ENCODE peak calls at places on chromosomes 2 and 18, in six cellular contexts. J is left ventricle myocardium inferior, M is choroid plexus epithelial cell, F is AG09309, X is adrenal gland, B is sigmoid colon. A is an unnamed sample.

GRCh38 chr2:185658766-185659165 is 79.8 kb upstream of the FSIP2 start:
- DNase-seq in J (no peak), M (no peak), F (no peak), X (no peak), B (no peak), A (no peak)

GRCh38 chr18:67199993-67200617 is 316.4 kb downstream of the DSEL start:
- DNase-seq in J (no peak), M (peak; percentile 86), F (peak; percentile 21), X (no peak), B (no peak), A (no peak)

GRCh38 chr2:190533968-190534309 is 583 bp downstream of the NEMP2 start:
- DNase-seq in J (no peak), M (peak; percentile 75), F (no peak), X (peak; percentile 40), B (no peak), A (peak; percentile 38)

GRCh38 chr2:231411237-231411636 is 15.7 kb downstream of the B3GNT7 start:
- DNase-seq in J (no peak), M (no peak), F (no peak), X (no peak), B (no peak), A (no peak)

GRCh38 chr2:202780514-202781021 is 91.0 kb downstream of the ICA1L start:
- DNase-seq in J (no peak), M (peak; percentile 29), F (no peak), X (no peak), B (no peak), A (no peak)

GRCh38 chr18:28651298-28651697 is 474.4 kb upstream of the CDH2 start:
- DNase-seq in J (no peak), M (no peak), F (no peak), X (no peak), B (no peak), A (no peak)

GRCh38 chr18:36365836-36366775 is 68.6 kb downstream of the FHOD3 start:
- DNase-seq in J (no peak), M (no peak), F (no peak), X (peak; percentile 49), B (no peak), A (no peak)

GRCh38 chr2:75276093-75277055 is 77.1 kb upstream of the TACR1 start:
- DNase-seq in J (no peak), M (peak; percentile 58), F (peak; percentile 18), X (no peak), B (no peak), A (no peak)

GRCh38 chr2:176122266-176122632 is 270 bp upstream of the HOXD9 start:
- DNase-seq in J (no peak), M (no peak), F (no peak), X (no peak), B (no peak), A (no peak)

GRCh38 chr2:203543898-203544328 is 8.8 kb upstream of the RAPH1 start:
- DNase-seq in J (no peak), M (no peak), F (no peak), X (no peak), B (no peak), A (no peak)

GRCh38 chr2:136131484-136131960 is 13.6 kb upstream of the CXCR4 start:
- DNase-seq in J (no peak), M (no peak), F (no peak), X (no peak), B (no peak), A (no peak)

GRCh38 chr2:217631091-217631490 is 371.7 kb downstream of the TNS1 start:
- DNase-seq in J (no peak), M (no peak), F (no peak), X (no peak), B (no peak), A (no peak)

GRCh38 chr2:65339648-65340047 is 92.8 kb downstream of the SPRED2 start:
- DNase-seq in J (no peak), M (no peak), F (no peak), X (no peak), B (no peak), A (no peak)

GRCh38 chr2:101803945-101804696 is 106.6 kb downstream of the MAP4K4 start:
- DNase-seq in J (no peak), M (peak; percentile 53), F (no peak), X (no peak), B (no peak), A (no peak)

GRCh38 chr2:101808006-101808562 is 110.6 kb downstream of the MAP4K4 start:
- DNase-seq in J (no peak), M (no peak), F (no peak), X (no peak), B (no peak), A (no peak)

GRCh38 chr2:101805146-101806088 is 107.9 kb downstream of the MAP4K4 start:
- DNase-seq in J (no peak), M (peak; percentile 80), F (no peak), X (no peak), B (no peak), A (no peak)

GRCh38 chr2:101807242-101807641 is 109.7 kb downstream of the MAP4K4 start:
- DNase-seq in J (no peak), M (no peak), F (no peak), X (no peak), B (no peak), A (no peak)

GRCh38 chr2:101806123-101806522 is 108.6 kb downstream of the MAP4K4 start:
- DNase-seq in J (no peak), M (peak; percentile 83), F (no peak), X (no peak), B (no peak), A (no peak)
- H3K4me3 ChIP-seq in J (peak overlapping the region; percentile 17), M (no peak overlapping the region), F (no peak overlapping the region), X (no peak overlapping the region), B (no peak overlapping the region), A (no peak overlapping the region)

GRCh38 chr2:79981316-79981715 is 323.2 kb downstream of the LRRTM1 start:
- DNase-seq in J (no peak), M (no peak), F (no peak), X (no peak), B (no peak), A (no peak)
- H3K4me3 ChIP-seq in J (no peak overlapping the region), M (no peak overlapping the region), F (no peak overlapping the region), X (no peak overlapping the region), B (no peak overlapping the region), A (no peak overlapping the region)

GRCh38 chr18:55421612-55422381 is 166.2 kb downstream of the TCF4 start:
- DNase-seq in J (no peak), M (no peak), F (no peak), X (no peak), B (no peak), A (no peak)

GRCh38 chr18:55419939-55420664 is 167.9 kb downstream of the TCF4 start:
- DNase-seq in J (no peak), M (no peak), F (no peak), X (no peak), B (no peak), A (no peak)

GRCh38 chr18:55420665-55420964 is 167.4 kb downstream of the TCF4 start:
- DNase-seq in J (no peak), M (no peak), F (no peak), X (no peak), B (no peak), A (no peak)

GRCh38 chr18:55422456-55423185 is 165.4 kb downstream of the TCF4 start:
- DNase-seq in J (peak; percentile 32), M (no peak), F (no peak), X (no peak), B (peak; percentile 72), A (no peak)

GRCh38 chr18:55420977-55421611 is 166.9 kb downstream of the TCF4 start:
- DNase-seq in J (no peak), M (no peak), F (no peak), X (no peak), B (no peak), A (no peak)
- H3K4me3 ChIP-seq in J (peak overlapping the region; percentile 61), M (no peak overlapping the region), F (no peak overlapping the region), X (no peak overlapping the region), B (peak overlapping the region; percentile 38), A (no peak overlapping the region)

GRCh38 chr18:55579888-55580287 is 8.1 kb downstream of the TCF4 start:
- DNase-seq in J (no peak), M (peak; percentile 60), F (no peak), X (no peak), B (no peak), A (no peak)
- H3K4me3 ChIP-seq in J (no peak overlapping the region), M (no peak overlapping the region), F (no peak overlapping the region), X (no peak overlapping the region), B (no peak overlapping the region), A (no peak overlapping the region)

GRCh38 chr18:77087391-77088141 is 45.0 kb downstream of the MBP start:
- DNase-seq in J (peak; percentile 61), M (peak; percentile 76), F (no peak), X (no peak), B (peak; percentile 84), A (peak; percentile 50)

GRCh38 chr18:77088977-77089795 is 43.4 kb downstream of the MBP start:
- DNase-seq in J (no peak), M (no peak), F (no peak), X (no peak), B (no peak), A (peak; percentile 51)

GRCh38 chr18:77086034-77086433 is 46.5 kb downstream of the MBP start:
- DNase-seq in J (no peak), M (peak; percentile 87), F (peak; percentile 51), X (no peak), B (no peak), A (no peak)

GRCh38 chr18:77084757-77085035 is 47.9 kb downstream of the MBP start:
- DNase-seq in J (no peak), M (no peak), F (no peak), X (no peak), B (no peak), A (no peak)

DNA sequence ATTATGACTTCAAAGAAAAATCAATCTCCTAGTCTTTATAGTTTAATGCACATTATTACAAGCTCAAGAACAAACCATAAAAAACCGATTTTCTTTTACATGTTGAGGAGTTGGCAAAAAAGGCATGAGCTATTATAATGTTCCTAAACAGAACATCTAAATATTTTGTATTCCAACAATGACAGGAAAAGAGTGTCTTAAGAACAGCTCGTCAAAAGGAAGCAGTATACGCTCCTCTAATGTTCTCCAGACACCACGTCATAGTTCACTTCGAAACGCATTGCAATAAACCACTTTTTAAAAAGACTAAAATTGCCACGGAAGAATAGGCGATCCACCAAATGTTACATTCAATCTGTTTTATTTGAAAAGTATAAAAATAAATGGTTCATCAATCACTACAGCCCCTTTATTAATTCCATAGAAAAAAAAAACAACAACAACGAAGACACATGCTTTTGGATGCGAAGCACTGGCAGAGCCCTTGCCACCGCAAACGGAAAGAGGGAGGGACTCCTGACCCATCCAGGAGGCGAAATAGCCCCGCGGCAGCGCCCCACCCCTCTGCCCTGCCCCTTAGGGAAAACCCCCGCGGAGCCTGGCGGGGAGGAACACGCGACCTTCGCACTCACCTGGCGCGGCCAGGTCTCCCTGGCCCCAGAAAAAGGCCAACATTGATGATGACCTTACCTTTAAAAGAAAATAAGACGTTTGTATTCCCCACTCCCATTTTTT is 45.8 kb downstream of the MBP start:
- DNase-seq in J (no peak), M (peak; percentile 36), F (no peak), X (no peak), B (no peak), A (no peak)
- H3K4me3 ChIP-seq in J (peak overlapping the region; percentile 67), M (peak overlapping the region; percentile 53), F (peak overlapping the region; percentile 35), X (peak overlapping the region; percentile 6), B (peak overlapping the region; percentile 49), A (no peak overlapping the region)

GRCh38 chr2:126849054-126849453 is 49.6 kb upstream of the TEX51 start:
- DNase-seq in J (no peak), M (no peak), F (no peak), X (no peak), B (no peak), A (no peak)
- H3K4me3 ChIP-seq in J (no peak overlapping the region), M (no peak overlapping the region), F (no peak overlapping the region), X (no peak overlapping the region), B (no peak overlapping the region), A (no peak overlapping the region)